ENCODE peak calls at places on chromosomes 11 and 22, in six cellular contexts. J is OCI-LY7, E is psoas muscle, K is AG04450, N is stomach, L is LNCaP clone FGC. R is an unnamed sample.

GRCh38 chr22:40714514-40714966 is 35.3 kb downstream of the MCHR1 start:
- DNase-seq in J (no peak), E (no peak), K (peak; percentile 34), N (no peak), L (no peak), R (no peak)

GRCh38 chr11:132605794-132606570 is 926.3 kb downstream of the OPCML start:
- DNase-seq in J (no peak), E (no peak), K (no peak), N (no peak), L (no peak), R (no peak)

GRCh38 chr22:27937453-27937852 is 18.4 kb upstream of the PITPNB start:
- DNase-seq in J (no peak), E (no peak), K (no peak), N (no peak), L (no peak), R (no peak)

GRCh38 chr11:110297726-110298297 is 1.4 kb upstream of the RDX start:
- DNase-seq in J (no peak), E (no peak), K (no peak), N (no peak), L (no peak), R (no peak)

GRCh38 chr11:115656684-115657083 is 152.5 kb upstream of the CADM1 start:
- DNase-seq in J (no peak), E (no peak), K (no peak), N (no peak), L (no peak), R (no peak)

GRCh38 chr22:27124336-27125023 is 467.1 kb downstream of the MIAT start:
- DNase-seq in J (no peak), E (peak; percentile 31), K (no peak), N (no peak), L (no peak), R (no peak)

GRCh38 chr11:12245549-12245986 is 131.8 kb upstream of the PARVA start:
- DNase-seq in J (no peak), E (no peak), K (no peak), N (peak; percentile 40), L (no peak), R (no peak)

GRCh38 chr11:68436985-68437926 is 23.3 kb upstream of the PPP6R3 start:
- DNase-seq in J (no peak), E (peak; percentile 47), K (no peak), N (no peak), L (no peak), R (peak; percentile 77)

GRCh38 chr11:61294717-61295595 is at the start of gene VWCE:
- DNase-seq in J (peak; percentile 89), E (peak; percentile 58), K (no peak), N (peak; percentile 71), L (no peak), R (peak; percentile 39)

GRCh38 chr11:30852091-30852490 is 265.9 kb upstream of the MPPED2 start:
- DNase-seq in J (no peak), E (no peak), K (no peak), N (no peak), L (no peak), R (no peak)

GRCh38 chr22:40322061-40322460 is 24.2 kb upstream of the ADSL start:
- DNase-seq in J (no peak), E (no peak), K (no peak), N (no peak), L (no peak), R (no peak)

GRCh38 chr11:102382384-102382783 is 35.4 kb downstream of the BIRC2 start:
- DNase-seq in J (no peak), E (no peak), K (no peak), N (no peak), L (no peak), R (no peak)

GRCh38 chr11:34036456-34036855 is 15.1 kb upstream of the CAPRIN1 start:
- DNase-seq in J (no peak), E (no peak), K (no peak), N (no peak), L (no peak), R (no peak)

GRCh38 chr22:46165975-46166374 is 15.6 kb downstream of the PPARA start:
- DNase-seq in J (no peak), E (no peak), K (no peak), N (no peak), L (no peak), R (no peak)

GRCh38 chr11:3101921-3102640 is 44.9 kb upstream of the CARS1 start:
- DNase-seq in J (no peak), E (no peak), K (no peak), N (peak; percentile 21), L (no peak), R (peak; percentile 57)

GRCh38 chr11:75591371-75591770 is 29.3 kb downstream of the SERPINH1 start:
- DNase-seq in J (no peak), E (no peak), K (no peak), N (no peak), L (no peak), R (no peak)

GRCh38 chr11:124899376-124900145 is 1.9 kb upstream of the ROBO4 start:
- DNase-seq in J (no peak), E (no peak), K (no peak), N (no peak), L (no peak), R (no peak)

GRCh38 chr22:24554316-24555159 is at the start of gene GUCD1:
- DNase-seq in J (peak; percentile 50), E (peak; percentile 41), K (no peak), N (peak; percentile 31), L (no peak), R (no peak)

GRCh38 chr22:34010259-34010658 is 90.0 kb upstream of the LARGE1 start:
- DNase-seq in J (no peak), E (no peak), K (no peak), N (no peak), L (no peak), R (no peak)

GRCh38 chr11:2298795-2299747 is 2.6 kb downstream of the C11orf21 start:
- DNase-seq in J (no peak), E (no peak), K (no peak), N (peak; percentile 48), L (no peak), R (peak; percentile 65)

GRCh38 chr11:96002339-96002738 is 78.4 kb upstream of the MTMR2 start:
- DNase-seq in J (no peak), E (no peak), K (no peak), N (no peak), L (no peak), R (no peak)

GRCh38 chr11:113572349-113572748 is 97.2 kb upstream of the DRD2 start:
- DNase-seq in J (no peak), E (no peak), K (no peak), N (no peak), L (no peak), R (no peak)

GRCh38 chr11:9838229-9838628 is 174.4 kb downstream of the SWAP70 start:
- DNase-seq in J (no peak), E (no peak), K (no peak), N (no peak), L (no peak), R (no peak)

GRCh38 chr22:37363593-37363992 is 63.7 kb downstream of the ELFN2 start:
- DNase-seq in J (no peak), E (no peak), K (no peak), N (no peak), L (no peak), R (no peak)

GRCh38 chr11:110935018-110935640 is 222.9 kb upstream of the ARHGAP20 start:
- DNase-seq in J (no peak), E (no peak), K (no peak), N (no peak), L (no peak), R (no peak)

GRCh38 chr22:17098379-17098819 is 13.6 kb downstream of the IL17RA start:
- DNase-seq in J (peak; percentile 31), E (no peak), K (no peak), N (no peak), L (no peak), R (no peak)

GRCh38 chr11:15911377-15912044 is 444.8 kb downstream of the SOX6 start:
- DNase-seq in J (no peak), E (peak; percentile 65), K (peak; percentile 46), N (peak; percentile 35), L (no peak), R (peak; percentile 59)

GRCh38 chr11:133930767-133931448 is 25.9 kb downstream of the IGSF9B start:
- DNase-seq in J (no peak), E (no peak), K (no peak), N (no peak), L (no peak), R (peak; percentile 82)
- TF ChIP-seq CTCF in J (no peak), E (no peak), K (peak; percentile 35), N (no peak), L (peak; percentile 34), R (no peak)

GRCh38 chr11:70421123-70421522 is 22.8 kb downstream of the CTTN start:
- DNase-seq in J (no peak), E (no peak), K (no peak), N (no peak), L (no peak), R (no peak)
- TF ChIP-seq CTCF in J (no peak), E (no peak), K (no peak), N (no peak), L (no peak), R (no peak)

GRCh38 chr11:123301696-123302400 is 106.8 kb upstream of the CLMP start:
- DNase-seq in J (no peak), E (peak; percentile 55), K (no peak), N (peak; percentile 63), L (no peak), R (peak; percentile 93)

GRCh38 chr11:123302751-123303195 is 107.7 kb upstream of the CLMP start:
- DNase-seq in J (peak; percentile 8), E (no peak), K (no peak), N (no peak), L (no peak), R (no peak)

GRCh38 chr11:123304828-123305530 is 109.9 kb upstream of the CLMP start:
- DNase-seq in J (peak; percentile 60), E (no peak), K (no peak), N (no peak), L (peak; percentile 23), R (peak; percentile 48)

GRCh38 chr11:123305601-123306000 is 110.6 kb upstream of the CLMP start:
- DNase-seq in J (no peak), E (no peak), K (no peak), N (no peak), L (no peak), R (no peak)

GRCh38 chr11:123303924-123304323 is 108.9 kb upstream of the CLMP start:
- DNase-seq in J (peak; percentile 55), E (no peak), K (no peak), N (no peak), L (no peak), R (no peak)
- TF ChIP-seq CTCF in J (peak; percentile 52), E (no peak), K (no peak), N (no peak), L (no peak), R (no peak)

DNA sequence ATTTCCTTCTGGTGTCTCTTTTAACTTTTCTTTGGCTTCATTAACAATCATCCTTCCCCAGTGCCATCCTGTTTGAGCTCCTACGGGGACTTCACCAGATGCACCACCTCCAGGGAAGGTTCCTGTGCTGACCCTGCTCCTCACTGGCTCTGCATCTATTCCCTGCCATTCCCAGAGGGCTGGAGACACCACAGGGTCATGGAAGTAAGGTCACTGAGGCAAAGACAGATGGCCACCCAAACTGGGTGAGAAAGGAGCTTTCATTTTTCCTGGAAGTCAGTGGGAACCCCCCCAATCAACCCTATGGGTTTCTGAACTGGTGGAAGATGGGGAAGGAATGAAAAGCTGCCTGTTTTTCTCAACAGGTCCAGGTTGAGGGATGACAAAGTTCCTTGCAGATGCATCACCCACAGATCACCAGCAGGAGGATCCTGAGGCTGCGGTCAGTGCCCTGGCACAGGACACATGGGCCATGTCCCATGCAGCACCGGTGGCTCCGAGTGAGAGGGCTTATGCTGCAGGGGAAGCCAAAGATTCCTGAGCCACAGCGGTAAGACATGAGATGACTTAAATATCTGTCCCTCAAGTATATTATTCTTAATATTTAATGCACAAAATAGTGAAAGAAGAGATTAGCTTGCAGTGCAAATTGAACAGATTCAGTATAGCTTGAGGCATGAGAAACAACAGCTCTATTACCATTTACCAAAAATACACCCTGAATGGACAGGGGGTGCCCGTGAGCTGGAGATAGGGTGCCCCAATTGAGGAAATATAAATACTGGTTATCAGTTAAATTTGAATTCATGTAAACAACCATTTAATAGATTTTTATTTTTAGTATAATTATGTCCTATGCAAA is 73.0 kb upstream of the VPREB1 start:
- DNase-seq in J (peak; percentile 36), E (no peak), K (no peak), N (no peak), L (no peak), R (no peak)
- TF ChIP-seq CTCF in J (peak; percentile 75), E (no peak), K (peak; percentile 41), N (no peak), L (peak; percentile 31), R (no peak)